ENCODE peak calls at places on chromosomes 3 and 15, in seven cellular contexts. A, Z, S, U, N, M and K are unnamed samples.

GRCh38 chr3:10387881-10388621 is 67.1 kb upstream of the SEC13 start:
- DNase-seq in A (no peak), Z (no peak), S (peak; percentile 37), U (no peak), N (no peak), M (no peak), K (no peak)

GRCh38 chr15:31402511-31403056 is 75.9 kb downstream of the KLF13 start:
- DNase-seq in A (no peak), Z (peak; percentile 62), S (no peak), U (peak; percentile 69), N (no peak), M (no peak), K (no peak)

GRCh38 chr3:42667096-42667522 is 13.6 kb downstream of the ZBTB47 start:
- DNase-seq in A (no peak), Z (no peak), S (no peak), U (no peak), N (no peak), M (no peak), K (no peak)

GRCh38 chr15:94910166-94910565 is 678.8 kb downstream of the MCTP2 start:
- DNase-seq in A (no peak), Z (no peak), S (no peak), U (no peak), N (no peak), M (no peak), K (no peak)

GRCh38 chr3:131835906-131836305 is 198.9 kb downstream of the CPNE4 start:
- DNase-seq in A (no peak), Z (no peak), S (no peak), U (no peak), N (no peak), M (no peak), K (no peak)

GRCh38 chr15:86016750-86017149 is 62.9 kb upstream of the AGBL1 start:
- DNase-seq in A (no peak), Z (no peak), S (no peak), U (no peak), N (no peak), M (no peak), K (no peak)

GRCh38 chr15:98734472-98735284 is 86.3 kb downstream of the IGF1R start:
- DNase-seq in A (no peak), Z (no peak), S (no peak), U (no peak), N (no peak), M (no peak), K (no peak)

GRCh38 chr3:34872406-34872805 is 766.9 kb upstream of the ARPP21 start:
- DNase-seq in A (no peak), Z (no peak), S (no peak), U (no peak), N (no peak), M (no peak), K (no peak)

GRCh38 chr15:69081310-69082004 is 67.0 kb downstream of the NOX5 start:
- DNase-seq in A (no peak), Z (no peak), S (no peak), U (no peak), N (no peak), M (no peak), K (no peak)

GRCh38 chr3:195763843-195764825 is 43.4 kb downstream of the MUC20 start:
- DNase-seq in A (no peak), Z (no peak), S (no peak), U (no peak), N (no peak), M (no peak), K (no peak)